ENCODE peak calls at places on chromosomes 12 and 14, in seven cellular contexts. X is kidney tubule cell; J is germinal center; Q is stimulated activated CD8-positive, alpha-beta memory T cell treated with anti-CD3 and anti-CD28 coated beads, Interleukin-2, amount 100 ng/mL, for 48 hours; C is tibial nerve; S is COR-L47; F is GOT3. R is an unnamed sample.

GRCh38 chr14:95943699-95944098 is 67.1 kb downstream of the TUNAR start:
- DNase-seq in X (no peak), J (no peak), Q (no peak), C (no peak), S (peak), F (no peak), R (no peak)

GRCh38 chr14:91170504-91171121 is 56.7 kb downstream of the DGLUCY start:
- DNase-seq in X (no peak), J (no peak), Q (no peak), C (no peak), S (no peak), F (no peak), R (no peak)

GRCh38 chr14:82500222-82500621 is 966.6 kb upstream of the SEL1L start:
- DNase-seq in X (no peak), J (no peak), Q (no peak), C (no peak), S (no peak), F (no peak), R (no peak)

GRCh38 chr12:56158926-56159461 is 835 bp downstream of the MYL6 start:
- DNase-seq in X (peak), J (peak), Q (no peak), C (peak), S (no peak), F (no peak), R (peak)

GRCh38 chr12:74794522-74794921 is 256.9 kb downstream of the ATXN7L3B start:
- DNase-seq in X (peak), J (no peak), Q (no peak), C (no peak), S (no peak), F (no peak), R (no peak)

GRCh38 chr14:104200591-104200990 is 62.2 kb downstream of the KIF26A start:
- DNase-seq in X (no peak), J (no peak), Q (no peak), C (no peak), S (no peak), F (no peak), R (no peak)

GRCh38 chr14:37122288-37122687 is 50.1 kb downstream of the SLC25A21 start:
- DNase-seq in X (peak), J (no peak), Q (no peak), C (no peak), S (no peak), F (no peak), R (no peak)

GRCh38 chr14:89899917-89900680 is 54.4 kb downstream of the EFCAB11 start:
- DNase-seq in X (peak), J (peak), Q (no peak), C (no peak), S (peak), F (no peak), R (peak)

GRCh38 chr12:20601668-20602280 is 93.4 kb upstream of the SLCO1C1 start:
- DNase-seq in X (peak), J (no peak), Q (no peak), C (no peak), S (peak), F (no peak), R (no peak)

GRCh38 chr14:20343855-20344205 is 395 bp downstream of the PARP2 start:
- DNase-seq in X (peak), J (no peak), Q (no peak), C (no peak), S (no peak), F (no peak), R (no peak)

GRCh38 chr12:104377507-104377812 is 73.9 kb downstream of the EID3 start:
- DNase-seq in X (no peak), J (no peak), Q (no peak), C (no peak), S (no peak), F (no peak), R (no peak)

GRCh38 chr12:6554990-6555691 is 701 bp downstream of the IFFO1 start:
- DNase-seq in X (no peak), J (no peak), Q (no peak), C (no peak), S (no peak), F (no peak), R (no peak)

GRCh38 chr14:60775296-60775695 is 40.7 kb downstream of the MNAT1 start:
- DNase-seq in X (peak), J (no peak), Q (no peak), C (no peak), S (no peak), F (no peak), R (no peak)

GRCh38 chr14:101882141-101882935 is 82.0 kb upstream of the DYNC1H1 start:
- DNase-seq in X (no peak), J (no peak), Q (no peak), C (no peak), S (no peak), F (no peak), R (no peak)

GRCh38 chr12:94073441-94074051 is 74.8 kb upstream of the PLXNC1 start:
- DNase-seq in X (no peak), J (no peak), Q (no peak), C (no peak), S (no peak), F (no peak), R (no peak)

GRCh38 chr14:77111021-77111420 is 13.0 kb downstream of the CIPC start:
- DNase-seq in X (no peak), J (no peak), Q (no peak), C (no peak), S (no peak), F (no peak), R (no peak)

R was measured in naive thymus-derived CD4-positive, alpha-beta T cell.